ENCODE peak calls at places on chromosomes 11 and 22, in five cellular contexts. G, T, V, Q and I are unnamed samples.
A peak's percentile ranks its signal among the peaks of the same experiment; 100 is the strongest.

GRCh38 chr11:2592559-2593392 is 107.0 kb downstream of the KCNQ1OT1 start:
- DNase-seq in T (peak; percentile 0), V (no peak), G (no peak), Q (no peak), I (no peak)

GRCh38 chr11:2257023-2257700 is 13.2 kb downstream of the ASCL2 start:
- DNase-seq in G (no peak), V (no peak), T (peak; percentile 91), Q (no peak), I (no peak)

GRCh38 chr11:20000393-20001134 is 159.7 kb downstream of the DBX1 start:
- DNase-seq in Q (no peak), T (peak; percentile 92), V (no peak), G (no peak), I (no peak)

GRCh38 chr11:126592496-126593410 is 237.3 kb downstream of the ST3GAL4 start:
- DNase-seq in G (no peak), Q (no peak), V (no peak), T (no peak), I (no peak)

GRCh38 chr11:102139081-102139498 is 28.8 kb downstream of the YAP1 start:
- DNase-seq in T (peak; percentile 25), V (no peak), Q (no peak), G (no peak), I (no peak)

GRCh38 chr11:107801641-107802040 is 56.9 kb downstream of the SLC35F2 start:
- DNase-seq in T (no peak), Q (no peak), G (no peak), V (no peak), I (no peak)

GRCh38 chr22:49807780-49808708 is 19.6 kb downstream of the BRD1 start:
- DNase-seq in V (no peak), Q (no peak), G (peak; percentile 89), T (no peak), I (peak; percentile 29)

GRCh38 chr22:46569848-46570695 is 32.7 kb upstream of the CELSR1 start:
- DNase-seq in V (no peak), T (no peak), Q (no peak), G (no peak), I (no peak)

GRCh38 chr22:29158546-29158945 is 47.1 kb upstream of the EMID1 start:
- DNase-seq in T (no peak), Q (no peak), G (no peak), V (no peak), I (no peak)

GRCh38 chr22:48944756-48945620 is 882.7 kb downstream of the BRD1 start:
- DNase-seq in Q (no peak), T (no peak), V (no peak), G (no peak), I (no peak)

GRCh38 chr22:35352214-35353111 is 28.4 kb upstream of the HMOX1 start:
- DNase-seq in T (no peak), Q (peak; percentile 35), G (peak; percentile 79), V (peak; percentile 30), I (no peak)

GRCh38 chr11:77557553-77557952 is 32.2 kb upstream of the AQP11 start:
- DNase-seq in Q (no peak), V (no peak), T (peak; percentile 3), G (no peak), I (no peak)

GRCh38 chr11:126197277-126197939 is 14.0 kb downstream of the RPUSD4 start:
- DNase-seq in Q (no peak), T (no peak), G (no peak), V (no peak), I (no peak)

GRCh38 chr22:47259990-47260389 is 497.5 kb downstream of the TBC1D22A start:
- DNase-seq in T (no peak), G (no peak), V (no peak), Q (no peak), I (no peak)

GRCh38 chr11:7899418-7899817 is 31.6 kb downstream of the OR10A6 start:
- DNase-seq in T (no peak), Q (no peak), G (no peak), V (no peak), I (no peak)

GRCh38 chr11:7903940-7904339 is 27.1 kb downstream of the OR10A6 start:
- DNase-seq in T (no peak), V (no peak), Q (no peak), G (no peak), I (no peak)

GRCh38 chr11:7900686-7901085 is 30.4 kb downstream of the OR10A6 start:
- DNase-seq in V (no peak), Q (no peak), T (no peak), G (no peak), I (no peak)

GRCh38 chr11:7898666-7899283 is 32.3 kb downstream of the OR10A6 start:
- DNase-seq in T (no peak), G (no peak), V (no peak), Q (no peak), I (no peak)

DNA sequence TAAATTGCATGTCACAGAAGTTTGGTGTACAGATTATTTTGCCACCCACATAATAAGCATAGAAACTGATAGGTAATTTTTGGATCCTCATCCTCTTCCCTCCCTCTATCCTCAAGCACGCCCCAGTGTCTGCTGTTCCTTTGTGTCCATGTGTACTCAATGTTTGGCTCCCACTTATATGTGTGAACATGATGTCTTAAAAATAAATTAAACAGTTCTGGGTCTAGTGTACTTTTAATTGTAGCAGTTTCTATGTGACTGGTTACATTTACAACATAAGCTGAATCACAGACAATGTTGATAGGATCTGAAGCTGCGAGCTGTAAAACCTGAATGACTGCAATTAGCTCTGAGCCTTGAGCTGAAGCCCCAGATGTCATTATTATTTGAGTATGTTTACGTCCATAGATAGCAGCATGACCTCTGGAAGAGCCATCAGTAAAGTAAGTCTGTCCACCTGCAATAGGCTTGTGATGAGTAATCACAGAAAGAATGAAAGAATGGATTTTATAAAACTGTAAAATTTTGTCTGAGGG is 29.7 kb downstream of the OR10A6 start:
- DNase-seq in Q (no peak), V (no peak), G (no peak), T (no peak), I (no peak)
- H3K27ac ChIP-seq in Q (no peak overlapping the region), V (no peak overlapping the region), G (no peak overlapping the region), T (no peak overlapping the region), I (no peak overlapping the region)

GRCh38 chr11:23236846-23237550 is 376.7 kb upstream of the CCDC179 start:
- DNase-seq in G (no peak), Q (no peak), T (no peak), V (no peak), I (no peak)
- H3K27ac ChIP-seq in G (no peak overlapping the region), Q (no peak overlapping the region), T (no peak overlapping the region), V (no peak overlapping the region), I (no peak overlapping the region)

GRCh38 chr11:66823700-66824099 is 19.5 kb upstream of the RCE1 start:
- DNase-seq in T (no peak), G (no peak), V (no peak), Q (no peak), I (no peak)
- H3K27ac ChIP-seq in T (no peak overlapping the region), G (no peak overlapping the region), V (no peak overlapping the region), Q (no peak overlapping the region), I (no peak overlapping the region)

DNA sequence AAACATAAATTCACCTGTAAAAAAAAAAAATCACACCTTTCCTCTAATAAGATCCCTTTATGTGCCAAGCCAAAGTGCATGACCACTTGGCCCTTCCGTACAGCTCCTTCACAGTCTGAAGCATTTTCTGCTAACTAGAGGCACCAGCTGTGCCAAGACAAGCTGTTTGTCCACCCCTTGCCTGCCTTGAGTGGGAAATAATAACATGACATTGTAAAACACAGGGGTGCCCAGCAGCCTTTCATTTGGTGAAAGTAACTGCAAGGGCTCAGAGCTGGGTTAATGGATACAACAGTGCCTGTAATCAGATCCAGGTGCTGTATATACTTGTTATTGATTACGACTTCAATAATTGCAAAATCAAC is 59.2 kb downstream of the DDIAS start:
- DNase-seq in Q (no peak), V (no peak), G (no peak), T (peak; percentile 72), I (no peak)
- H3K27ac ChIP-seq in Q (no peak overlapping the region), V (no peak overlapping the region), G (peak overlapping the region; percentile 81), T (no peak overlapping the region), I (peak overlapping the region; percentile 71)

GRCh38 chr11:94769897-94770296 is 1.7 kb downstream of the AMOTL1 start:
- DNase-seq in Q (no peak), G (no peak), V (no peak), T (peak; percentile 46), I (no peak)

GRCh38 chr11:94773842-94774241 is 5.7 kb downstream of the AMOTL1 start:
- DNase-seq in Q (no peak), G (no peak), V (no peak), T (no peak), I (no peak)

GRCh38 chr11:94770563-94771120 is 2.5 kb downstream of the AMOTL1 start:
- DNase-seq in T (no peak), V (no peak), Q (no peak), G (no peak), I (no peak)

GRCh38 chr11:94771951-94772350 is 3.8 kb downstream of the AMOTL1 start:
- DNase-seq in G (no peak), T (no peak), Q (no peak), V (no peak), I (no peak)

DNA sequence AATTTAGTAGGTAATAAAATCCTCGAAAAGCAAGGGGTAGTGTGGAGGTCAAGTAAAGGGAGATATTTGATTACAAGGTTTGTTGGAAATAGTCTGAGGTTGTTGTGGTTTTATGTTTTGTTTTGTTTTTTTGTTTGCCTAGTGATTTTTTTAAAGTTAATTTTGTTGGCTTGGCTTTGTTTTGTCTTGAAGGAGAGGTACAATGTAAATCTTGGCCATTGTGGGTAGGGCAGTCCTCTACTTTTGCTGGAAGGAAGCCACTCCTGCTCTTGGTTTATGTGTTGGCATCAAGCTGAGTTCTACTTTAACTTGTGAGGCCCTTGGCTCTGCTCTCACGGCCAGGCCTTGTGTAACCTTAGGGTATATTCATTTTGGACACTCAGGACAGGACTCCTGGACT is 3.2 kb downstream of the AMOTL1 start:
- DNase-seq in G (no peak), T (no peak), V (no peak), Q (no peak), I (no peak)
- H3K27ac ChIP-seq in G (no peak overlapping the region), T (no peak overlapping the region), V (no peak overlapping the region), Q (no peak overlapping the region), I (no peak overlapping the region)

GRCh38 chr22:38246692-38247091 is 26.1 kb downstream of the TMEM184B start:
- DNase-seq in Q (peak; percentile 45), G (no peak), T (peak; percentile 18), V (no peak), I (no peak)
- H3K27ac ChIP-seq in Q (peak overlapping the region; percentile 72), G (no peak overlapping the region), T (no peak overlapping the region), V (no peak overlapping the region), I (no peak overlapping the region)

GRCh38 chr11:66493124-66493523 is 12.9 kb downstream of the DPP3 start:
- DNase-seq in T (no peak), G (no peak), Q (no peak), V (no peak), I (no peak)
- H3K27ac ChIP-seq in T (no peak overlapping the region), G (no peak overlapping the region), Q (no peak overlapping the region), V (no peak overlapping the region), I (no peak overlapping the region)